ENCODE peak calls at places on chromosomes 13 and 19, in seven cellular contexts. D, T, Z, B, E, P and A are unnamed samples.
A peak's percentile ranks its signal among the peaks of the same experiment; 100 is the strongest.

GRCh38 chr19:4851551-4852290 is 15.7 kb downstream of the PLIN3 start:
- DNase-seq in D (peak; percentile 70), T (peak; percentile 72), Z (peak; percentile 53), B (no peak), E (peak; percentile 94), P (peak; percentile 88), A (peak; percentile 69)

GRCh38 chr19:48419158-48419920 is 25.9 kb downstream of the GRIN2D start:
- DNase-seq in D (no peak), T (peak; percentile 49), Z (peak; percentile 41), B (no peak), E (peak; percentile 86), P (no peak), A (no peak)

GRCh38 chr19:10295305-10295846 is 5.6 kb downstream of the ICAM5 start:
- DNase-seq in D (no peak), T (peak; percentile 51), Z (peak; percentile 35), B (no peak), E (peak; percentile 74), P (no peak), A (no peak)

GRCh38 chr13:82358284-82358683 is 1524.0 kb downstream of the SLITRK1 start:
- DNase-seq in D (no peak), T (no peak), Z (no peak), B (no peak), E (no peak), P (no peak), A (no peak)

GRCh38 chr19:31538879-31539278 is 189.6 kb upstream of the TSHZ3 start:
- DNase-seq in D (no peak), T (no peak), Z (no peak), B (no peak), E (peak; percentile 20), P (no peak), A (no peak)

GRCh38 chr13:98657506-98658085 is 80.7 kb upstream of the STK24 start:
- DNase-seq in D (no peak), T (no peak), Z (no peak), B (no peak), E (no peak), P (no peak), A (no peak)

GRCh38 chr13:26425439-26426358 is 131.8 kb upstream of the WASF3 start:
- DNase-seq in D (no peak), T (peak; percentile 48), Z (no peak), B (no peak), E (no peak), P (no peak), A (no peak)

GRCh38 chr19:5489511-5489910 is 34.3 kb downstream of the ZNRF4 start:
- DNase-seq in D (no peak), T (no peak), Z (no peak), B (no peak), E (no peak), P (no peak), A (no peak)

GRCh38 chr19:1154731-1155351 is 19.2 kb downstream of the SBNO2 start:
- DNase-seq in D (peak; percentile 86), T (peak; percentile 87), Z (peak; percentile 42), B (no peak), E (no peak), P (no peak), A (no peak)

GRCh38 chr13:84191199-84191598 is 308.9 kb upstream of the SLITRK1 start:
- DNase-seq in D (no peak), T (no peak), Z (no peak), B (no peak), E (no peak), P (no peak), A (no peak)

GRCh38 chr19:10421981-10422461 is 1.7 kb downstream of the PDE4A start:
- DNase-seq in D (no peak), T (no peak), Z (no peak), B (no peak), E (no peak), P (no peak), A (no peak)

GRCh38 chr19:9818175-9818733 is 625 bp downstream of the FBXL12 start:
- DNase-seq in D (no peak), T (no peak), Z (peak; percentile 10), B (no peak), E (no peak), P (no peak), A (no peak)

GRCh38 chr13:32503727-32504126 is 34.9 kb downstream of the N4BP2L2 start:
- DNase-seq in D (no peak), T (no peak), Z (no peak), B (no peak), E (no peak), P (no peak), A (no peak)

GRCh38 chr19:6378036-6378435 is 2.3 kb upstream of the PSPN start:
- DNase-seq in D (no peak), T (no peak), Z (peak; percentile 0), B (no peak), E (no peak), P (peak; percentile 58), A (peak; percentile 43)

GRCh38 chr19:44570984-44571684 is 41.7 kb upstream of the CEACAM20 start:
- DNase-seq in D (peak; percentile 89), T (peak; percentile 65), Z (peak; percentile 82), B (peak; percentile 19), E (peak; percentile 80), P (no peak), A (no peak)

GRCh38 chr19:6228523-6229215 is 51.1 kb downstream of the MLLT1 start:
- DNase-seq in D (no peak), T (no peak), Z (no peak), B (no peak), E (no peak), P (no peak), A (no peak)

GRCh38 chr19:19278315-19278714 is 5.2 kb upstream of the TM6SF2 start:
- DNase-seq in D (no peak), T (no peak), Z (no peak), B (no peak), E (no peak), P (no peak), A (no peak)

GRCh38 chr19:19040417-19040816 is 7.0 kb downstream of the ARMC6 start:
- DNase-seq in D (peak; percentile 74), T (peak; percentile 85), Z (no peak), B (no peak), E (no peak), P (no peak), A (no peak)

GRCh38 chr19:41587838-41588210 is 11.9 kb downstream of the CEACAM21 start:
- DNase-seq in D (no peak), T (no peak), Z (no peak), B (no peak), E (no peak), P (no peak), A (no peak)

GRCh38 chr19:41589371-41589770 is 13.4 kb downstream of the CEACAM21 start:
- DNase-seq in D (no peak), T (no peak), Z (no peak), B (no peak), E (no peak), P (no peak), A (no peak)

GRCh38 chr19:41588497-41589209 is 12.7 kb downstream of the CEACAM21 start:
- DNase-seq in D (peak; percentile 25), T (no peak), Z (peak; percentile 36), B (no peak), E (no peak), P (peak; percentile 5), A (no peak)

GRCh38 chr19:41586064-41586463 is 10.1 kb downstream of the CEACAM21 start:
- DNase-seq in D (no peak), T (no peak), Z (no peak), B (no peak), E (no peak), P (no peak), A (no peak)

DNA sequence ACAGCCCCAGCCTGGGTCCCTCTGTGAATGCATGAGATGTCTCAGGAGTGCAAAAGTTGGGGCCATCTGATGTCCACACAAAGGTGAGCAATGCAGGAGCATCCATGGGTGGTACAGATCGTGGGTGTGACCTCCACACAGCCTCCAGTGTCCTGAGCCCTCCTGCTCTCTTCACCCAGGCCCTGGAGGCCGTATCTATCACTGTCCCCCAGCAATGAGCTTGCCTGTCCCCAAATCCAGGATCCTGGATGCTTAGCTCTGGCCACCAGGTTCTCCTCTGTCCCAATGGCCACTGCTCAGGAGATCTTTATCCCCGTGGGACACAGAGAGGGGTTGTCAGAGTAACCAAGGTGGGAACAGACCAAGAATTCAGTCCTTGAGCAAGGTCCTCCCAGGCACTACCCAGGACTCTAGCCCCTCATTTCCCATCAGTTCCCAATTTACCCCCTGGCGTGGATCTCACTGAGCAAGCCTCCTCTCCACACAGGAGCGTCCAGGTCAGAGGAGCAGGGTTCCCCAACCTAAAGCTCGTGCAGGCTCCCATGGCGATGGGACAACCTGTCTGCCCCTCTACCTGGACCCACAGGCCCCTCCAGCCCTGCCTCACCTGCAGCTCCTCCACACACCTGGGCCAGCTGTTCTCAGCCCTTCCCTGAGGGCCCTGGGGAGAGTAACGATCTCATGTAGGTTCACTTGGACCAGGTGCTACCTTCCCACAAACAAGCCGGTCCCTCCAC is 11.3 kb downstream of the CEACAM21 start:
- DNase-seq in D (no peak), T (no peak), Z (no peak), B (no peak), E (no peak), P (no peak), A (no peak)
- TF ChIP-seq CTCF in D (no peak), T (no peak), Z (no peak), B (no peak), E (no peak), P (no peak), A (no peak)

GRCh38 chr19:2170219-2170618 is 6.5 kb downstream of the DOT1L start:
- DNase-seq in D (no peak), T (no peak), Z (no peak), B (no peak), E (no peak), P (no peak), A (no peak)
- H3K4me3 ChIP-seq in D (no peak overlapping the region), T (no peak overlapping the region), Z (no peak overlapping the region), B (peak overlapping the region; percentile 22), E (no peak overlapping the region), P (no peak overlapping the region), A (no peak overlapping the region)

GRCh38 chr13:76846363-76846762 is 39.8 kb downstream of the KCTD12 start:
- DNase-seq in D (no peak), T (no peak), Z (no peak), B (no peak), E (no peak), P (no peak), A (no peak)

GRCh38 chr13:76848596-76848995 is 37.6 kb downstream of the KCTD12 start:
- DNase-seq in D (peak; percentile 33), T (no peak), Z (no peak), B (no peak), E (no peak), P (no peak), A (no peak)

GRCh38 chr13:76845865-76846264 is 40.3 kb downstream of the KCTD12 start:
- DNase-seq in D (no peak), T (no peak), Z (no peak), B (no peak), E (no peak), P (no peak), A (no peak)

GRCh38 chr13:76845367-76845766 is 40.8 kb downstream of the KCTD12 start:
- DNase-seq in D (no peak), T (no peak), Z (no peak), B (no peak), E (no peak), P (no peak), A (no peak)
- TF ChIP-seq CTCF in D (no peak), T (no peak), Z (no peak), B (no peak), E (no peak), P (no peak), A (no peak)

DNA sequence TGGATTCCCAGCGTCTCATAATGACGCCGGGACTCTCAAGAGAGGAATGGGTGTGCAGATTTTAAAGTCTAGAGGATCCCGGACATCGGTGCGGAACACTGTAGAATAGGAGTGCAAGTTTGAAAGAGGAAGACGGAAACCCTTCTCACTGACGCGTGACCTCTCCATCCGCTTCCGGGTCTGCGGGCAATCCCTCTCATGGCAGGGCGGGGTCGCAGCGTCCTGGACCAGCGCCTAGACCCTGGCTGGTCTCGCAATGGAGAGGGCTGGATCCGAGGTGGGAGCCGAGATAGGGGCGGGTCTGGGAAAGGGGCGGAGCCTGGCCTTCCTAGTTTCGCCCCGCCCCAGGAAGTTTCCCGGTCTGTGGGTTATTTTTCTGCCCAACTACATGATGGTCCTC is 4.6 kb upstream of the ZNF845 start:
- DNase-seq in D (no peak), T (no peak), Z (no peak), B (no peak), E (no peak), P (no peak), A (no peak)
- H3K4me3 ChIP-seq in D (no peak overlapping the region), T (no peak overlapping the region), Z (no peak overlapping the region), B (no peak overlapping the region), E (no peak overlapping the region), P (no peak overlapping the region), A (no peak overlapping the region)